ENCODE peak calls at places on chromosomes 4 and X, in eight cellular contexts. One of them, this sample, is unnamed.

GRCh38 chr4:48518143-48518542 is 28.1 kb downstream of the ZAR1 start:
- DNase-seq in endothelial cell: no peak
- DNase-seq in fibroblast of mammary gland: no peak
- DNase-seq in GM23338: no peak
- DNase-seq in endodermal cell: no peak
- DNase-seq in AG10803: no peak
- DNase-seq in brain microvascular endothelial cell: no peak
- DNase-seq in GM13977: no peak
- DNase-seq in this sample: no peak

GRCh38 chrX:106171293-106171692 is 3.2 kb downstream of the PWWP3B start:
- DNase-seq in endothelial cell: no peak
- DNase-seq in fibroblast of mammary gland: no peak
- DNase-seq in GM23338: no peak
- DNase-seq in endodermal cell: no peak
- DNase-seq in AG10803: no peak
- DNase-seq in brain microvascular endothelial cell: no peak
- DNase-seq in GM13977: no peak
- DNase-seq in this sample: no peak

GRCh38 chr4:147799986-147800555 is 68.2 kb downstream of the ARHGAP10 start:
- DNase-seq in endothelial cell: no peak
- DNase-seq in fibroblast of mammary gland: no peak
- DNase-seq in GM23338: no peak
- DNase-seq in endodermal cell: no peak
- DNase-seq in AG10803: no peak
- DNase-seq in brain microvascular endothelial cell: peak
- DNase-seq in GM13977: peak
- DNase-seq in this sample: no peak

GRCh38 chr4:6071959-6072720 is 53.9 kb upstream of the C4orf50 start:
- DNase-seq in endothelial cell: no peak
- DNase-seq in fibroblast of mammary gland: no peak
- DNase-seq in GM23338: no peak
- DNase-seq in endodermal cell: no peak
- DNase-seq in AG10803: no peak
- DNase-seq in brain microvascular endothelial cell: no peak
- DNase-seq in GM13977: no peak
- DNase-seq in this sample: no peak

GRCh38 chr4:142824368-142824767 is 21.7 kb downstream of the INPP4B start:
- DNase-seq in endothelial cell: no peak
- DNase-seq in fibroblast of mammary gland: peak
- DNase-seq in GM23338: no peak
- DNase-seq in endodermal cell: no peak
- DNase-seq in AG10803: no peak
- DNase-seq in brain microvascular endothelial cell: peak
- DNase-seq in GM13977: no peak
- DNase-seq in this sample: no peak

GRCh38 chrX:37684918-37685317 is 673 bp upstream of the XK start:
- DNase-seq in endothelial cell: no peak
- DNase-seq in fibroblast of mammary gland: no peak
- DNase-seq in GM23338: no peak
- DNase-seq in endodermal cell: no peak
- DNase-seq in AG10803: no peak
- DNase-seq in brain microvascular endothelial cell: no peak
- DNase-seq in GM13977: no peak
- DNase-seq in this sample: no peak

GRCh38 chrX:128728943-128729342 is 676.7 kb upstream of the ACTRT1 start:
- DNase-seq in endothelial cell: no peak
- DNase-seq in fibroblast of mammary gland: no peak
- DNase-seq in GM23338: no peak
- DNase-seq in endodermal cell: no peak
- DNase-seq in AG10803: no peak
- DNase-seq in brain microvascular endothelial cell: no peak
- DNase-seq in GM13977: no peak
- DNase-seq in this sample: no peak

GRCh38 chr4:79247695-79248394 is 78.0 kb downstream of the NAA11 start:
- DNase-seq in endothelial cell: no peak
- DNase-seq in fibroblast of mammary gland: no peak
- DNase-seq in GM23338: no peak
- DNase-seq in endodermal cell: no peak
- DNase-seq in AG10803: no peak
- DNase-seq in brain microvascular endothelial cell: no peak
- DNase-seq in GM13977: no peak
- DNase-seq in this sample: no peak

GRCh38 chr4:55560096-55560495 is 13.4 kb upstream of the CLOCK start:
- DNase-seq in endothelial cell: no peak
- DNase-seq in fibroblast of mammary gland: no peak
- DNase-seq in GM23338: no peak
- DNase-seq in endodermal cell: no peak
- DNase-seq in AG10803: no peak
- DNase-seq in brain microvascular endothelial cell: no peak
- DNase-seq in GM13977: no peak
- DNase-seq in this sample: no peak

GRCh38 chrX:17854069-17854468 is 7.0 kb downstream of the RAI2 start:
- DNase-seq in endothelial cell: no peak
- DNase-seq in fibroblast of mammary gland: no peak
- DNase-seq in GM23338: no peak
- DNase-seq in endodermal cell: no peak
- DNase-seq in AG10803: no peak
- DNase-seq in brain microvascular endothelial cell: no peak
- DNase-seq in GM13977: no peak
- DNase-seq in this sample: no peak

GRCh38 chrX:154804957-154805695 is at the start of gene MPP1:
- DNase-seq in endothelial cell: peak
- DNase-seq in fibroblast of mammary gland: peak
- DNase-seq in GM23338: peak
- DNase-seq in endodermal cell: peak
- DNase-seq in AG10803: peak
- DNase-seq in brain microvascular endothelial cell: peak
- DNase-seq in GM13977: peak
- DNase-seq in this sample: peak

GRCh38 chrX:125293792-125294780 is 25.6 kb upstream of the TEX13C start:
- DNase-seq in endothelial cell: no peak
- DNase-seq in fibroblast of mammary gland: no peak
- DNase-seq in GM23338: no peak
- DNase-seq in endodermal cell: no peak
- DNase-seq in AG10803: no peak
- DNase-seq in brain microvascular endothelial cell: no peak
- DNase-seq in GM13977: no peak
- DNase-seq in this sample: peak

GRCh38 chrX:105703876-105704275 is 118.5 kb upstream of the NRK start:
- DNase-seq in endothelial cell: no peak
- DNase-seq in fibroblast of mammary gland: no peak
- DNase-seq in GM23338: no peak
- DNase-seq in endodermal cell: no peak
- DNase-seq in AG10803: no peak
- DNase-seq in brain microvascular endothelial cell: no peak
- DNase-seq in GM13977: no peak
- DNase-seq in this sample: no peak

GRCh38 chrX:12411831-12412230 is 273.6 kb downstream of the FRMPD4 start:
- DNase-seq in endothelial cell: no peak
- DNase-seq in fibroblast of mammary gland: peak
- DNase-seq in GM23338: no peak
- DNase-seq in endodermal cell: no peak
- DNase-seq in AG10803: no peak
- DNase-seq in brain microvascular endothelial cell: no peak
- DNase-seq in GM13977: no peak
- DNase-seq in this sample: no peak

GRCh38 chrX:56738670-56739069 is 9.6 kb downstream of the NBDY start:
- DNase-seq in endothelial cell: no peak
- DNase-seq in fibroblast of mammary gland: no peak
- DNase-seq in GM23338: no peak
- DNase-seq in endodermal cell: no peak
- DNase-seq in AG10803: no peak
- DNase-seq in brain microvascular endothelial cell: no peak
- DNase-seq in GM13977: no peak
- DNase-seq in this sample: no peak

GRCh38 chrX:98379134-98379533 is 1495.4 kb downstream of the RPA4 start:
- DNase-seq in endothelial cell: no peak
- DNase-seq in fibroblast of mammary gland: no peak
- DNase-seq in GM23338: peak
- DNase-seq in endodermal cell: no peak
- DNase-seq in AG10803: no peak
- DNase-seq in brain microvascular endothelial cell: no peak
- DNase-seq in GM13977: no peak
- DNase-seq in this sample: no peak
- TF ChIP-seq CTCF in endothelial cell: no peak
- TF ChIP-seq CTCF in fibroblast of mammary gland: no peak
- TF ChIP-seq CTCF in GM23338: peak
- TF ChIP-seq CTCF in endodermal cell: peak
- TF ChIP-seq CTCF in AG10803: no peak
- TF ChIP-seq CTCF in brain microvascular endothelial cell: no peak
- TF ChIP-seq CTCF in GM13977: no peak
- TF ChIP-seq CTCF in this sample: no peak

GRCh38 chr4:187887886-187888285 is 107.7 kb upstream of the ZFP42 start:
- DNase-seq in endothelial cell: no peak
- DNase-seq in fibroblast of mammary gland: no peak
- DNase-seq in GM23338: no peak
- DNase-seq in endodermal cell: no peak
- DNase-seq in AG10803: no peak
- DNase-seq in brain microvascular endothelial cell: no peak
- DNase-seq in GM13977: no peak
- DNase-seq in this sample: no peak

DNA sequence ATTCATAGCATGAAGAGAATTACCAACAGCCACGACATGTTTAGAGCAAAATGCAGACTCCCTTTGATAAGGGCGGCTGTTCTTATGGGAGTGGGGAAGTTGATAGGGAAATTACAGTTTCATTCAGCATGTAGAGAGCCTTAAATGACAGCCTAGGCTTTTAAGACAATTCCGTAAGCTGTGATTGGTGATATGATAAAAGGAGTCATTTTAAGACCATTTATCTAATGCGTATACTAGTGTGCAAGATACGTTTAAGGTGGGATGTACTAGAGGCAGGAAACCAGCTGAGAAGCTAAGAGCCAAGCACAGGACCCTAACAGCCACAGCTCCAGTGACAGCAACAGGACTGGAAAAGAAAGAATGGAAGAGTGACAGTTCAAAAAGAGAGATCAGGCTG is 102.2 kb upstream of the ZFP42 start:
- DNase-seq in endothelial cell: no peak
- DNase-seq in fibroblast of mammary gland: no peak
- DNase-seq in GM23338: no peak
- DNase-seq in endodermal cell: no peak
- DNase-seq in AG10803: no peak
- DNase-seq in brain microvascular endothelial cell: no peak
- DNase-seq in GM13977: no peak
- DNase-seq in this sample: no peak
- TF ChIP-seq CTCF in endothelial cell: no peak
- TF ChIP-seq CTCF in fibroblast of mammary gland: no peak
- TF ChIP-seq CTCF in GM23338: no peak
- TF ChIP-seq CTCF in endodermal cell: no peak
- TF ChIP-seq CTCF in AG10803: no peak
- TF ChIP-seq CTCF in brain microvascular endothelial cell: no peak
- TF ChIP-seq CTCF in GM13977: no peak
- TF ChIP-seq CTCF in this sample: no peak

GRCh38 chrX:72569786-72570185 is 2.9 kb downstream of the HDAC8 start:
- DNase-seq in endothelial cell: no peak
- DNase-seq in fibroblast of mammary gland: peak
- DNase-seq in GM23338: no peak
- DNase-seq in endodermal cell: no peak
- DNase-seq in AG10803: peak
- DNase-seq in brain microvascular endothelial cell: peak
- DNase-seq in GM13977: no peak
- DNase-seq in this sample: peak
- TF ChIP-seq CTCF in endothelial cell: no peak
- TF ChIP-seq CTCF in fibroblast of mammary gland: peak
- TF ChIP-seq CTCF in GM23338: no peak
- TF ChIP-seq CTCF in endodermal cell: no peak
- TF ChIP-seq CTCF in AG10803: peak
- TF ChIP-seq CTCF in brain microvascular endothelial cell: peak
- TF ChIP-seq CTCF in GM13977: no peak
- TF ChIP-seq CTCF in this sample: no peak

DNA sequence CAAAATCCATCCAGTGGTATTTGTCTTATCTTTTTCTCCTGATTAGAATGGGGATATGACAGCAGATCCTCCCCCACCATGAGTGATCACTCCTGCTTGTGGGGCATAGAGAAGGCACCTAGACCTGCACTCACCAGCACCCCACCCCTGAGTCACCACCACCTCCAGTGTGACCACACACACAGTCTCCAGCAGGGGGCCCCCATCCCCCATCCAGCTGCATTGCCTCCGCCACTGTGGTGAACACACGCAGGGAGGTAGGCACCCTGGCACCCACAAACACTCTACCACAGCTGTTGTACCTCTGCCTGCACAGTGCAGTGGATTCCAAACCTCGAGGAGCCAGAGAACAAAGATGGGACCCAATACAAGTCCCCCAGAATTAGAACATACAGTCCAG is 9.0 kb upstream of the MAGEA8 start:
- DNase-seq in endothelial cell: peak
- DNase-seq in fibroblast of mammary gland: peak
- DNase-seq in GM23338: peak
- DNase-seq in endodermal cell: peak
- DNase-seq in AG10803: no peak
- DNase-seq in brain microvascular endothelial cell: peak
- DNase-seq in GM13977: peak
- DNase-seq in this sample: peak
- TF ChIP-seq CTCF in endothelial cell: peak
- TF ChIP-seq CTCF in fibroblast of mammary gland: peak
- TF ChIP-seq CTCF in GM23338: peak
- TF ChIP-seq CTCF in endodermal cell: peak
- TF ChIP-seq CTCF in AG10803: no peak
- TF ChIP-seq CTCF in brain microvascular endothelial cell: peak
- TF ChIP-seq CTCF in GM13977: peak
- TF ChIP-seq CTCF in this sample: no peak

DNA sequence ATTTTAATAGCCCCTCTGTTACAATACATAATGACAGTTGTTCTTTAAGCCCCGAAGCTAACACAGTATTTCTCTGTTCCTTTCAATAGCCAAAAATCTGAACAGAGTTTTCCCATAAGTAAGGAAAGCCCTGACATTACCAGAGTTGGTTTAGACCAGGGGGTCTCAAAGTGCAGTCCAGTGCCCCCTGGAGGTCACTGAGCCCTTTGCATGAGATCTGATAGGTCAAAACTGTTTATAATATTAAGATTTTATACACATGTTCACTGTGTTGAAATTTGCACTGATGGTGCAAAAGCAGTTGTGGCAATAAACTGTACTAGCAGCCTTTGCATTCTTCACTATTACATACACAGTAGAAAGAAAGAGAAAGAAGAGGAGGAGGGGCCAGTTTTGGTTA is 177.1 kb downstream of the SPANXN3 start:
- DNase-seq in endothelial cell: no peak
- DNase-seq in fibroblast of mammary gland: no peak
- DNase-seq in GM23338: no peak
- DNase-seq in endodermal cell: no peak
- DNase-seq in AG10803: no peak
- DNase-seq in brain microvascular endothelial cell: no peak
- DNase-seq in GM13977: no peak
- DNase-seq in this sample: no peak
- TF ChIP-seq CTCF in endothelial cell: no peak
- TF ChIP-seq CTCF in fibroblast of mammary gland: no peak
- TF ChIP-seq CTCF in GM23338: peak
- TF ChIP-seq CTCF in endodermal cell: peak
- TF ChIP-seq CTCF in AG10803: no peak
- TF ChIP-seq CTCF in brain microvascular endothelial cell: no peak
- TF ChIP-seq CTCF in GM13977: no peak
- TF ChIP-seq CTCF in this sample: no peak